ENCODE peak calls at places on chromosomes 13 and 19, in seven cellular contexts. R is breast epithelium, M is neural progenitor cell, S is thoracic aorta, Y is lower lobe of right lung, B is hepatocyte, V is H9. U is an unnamed sample. For H3K4me1, the result is how much of the 10 kb centered on the place peaks cover.

GRCh38 chr19:15300533-15301194 is 31.7 kb downstream of the BRD4 start:
- DNase-seq in R (no peak), M (no peak), S (no peak), Y (no peak), B (no peak), V (no peak), U (no peak)

GRCh38 chr19:10936661-10937084 is 8.1 kb downstream of the TIMM29 start:
- DNase-seq in R (no peak), M (peak), S (no peak), Y (no peak), B (peak), V (peak), U (peak)

GRCh38 chr13:79776538-79776937 is 295.6 kb downstream of the NDFIP2 start:
- DNase-seq in R (no peak), M (no peak), S (no peak), Y (no peak), B (no peak), V (no peak), U (no peak)

GRCh38 chr19:31068268-31068667 is 281.0 kb downstream of the TSHZ3 start:
- DNase-seq in R (no peak), M (no peak), S (no peak), Y (no peak), B (no peak), V (no peak), U (no peak)

GRCh38 chr13:85503797-85504196 is 295.4 kb downstream of the SLITRK6 start:
- DNase-seq in R (no peak), M (no peak), S (no peak), Y (no peak), B (no peak), V (no peak), U (no peak)

GRCh38 chr19:35167251-35168119 is 12.9 kb downstream of the FXYD5 start:
- DNase-seq in R (no peak), M (no peak), S (no peak), Y (no peak), B (no peak), V (peak), U (no peak)

GRCh38 chr13:32314968-32315254 is 252 bp downstream of the ZAR1L start:
- DNase-seq in R (peak), M (peak), S (no peak), Y (no peak), B (peak), V (no peak), U (peak)

GRCh38 chr13:48728876-48729275 is 75.1 kb downstream of the CYSLTR2 start:
- DNase-seq in R (no peak), M (no peak), S (no peak), Y (no peak), B (no peak), V (no peak), U (no peak)

GRCh38 chr13:94028234-94029145 is 451.0 kb downstream of the DCT start:
- DNase-seq in R (no peak), M (no peak), S (no peak), Y (no peak), B (no peak), V (no peak), U (no peak)

GRCh38 chr19:643736-644135 is 4.1 kb downstream of the FGF22 start:
- DNase-seq in R (no peak), M (no peak), S (no peak), Y (no peak), B (no peak), V (no peak), U (no peak)

GRCh38 chr13:37118002-37118401 is 12.5 kb upstream of the CSNK1A1L start:
- DNase-seq in R (no peak), M (no peak), S (no peak), Y (no peak), B (no peak), V (no peak), U (no peak)

GRCh38 chr19:5987077-5987818 is 9.3 kb upstream of the RANBP3 start:
- DNase-seq in R (peak), M (peak), S (no peak), Y (peak), B (peak), V (peak), U (peak)

GRCh38 chr13:29963086-29963485 is 112.7 kb upstream of the UBL3 start:
- DNase-seq in R (no peak), M (no peak), S (no peak), Y (no peak), B (no peak), V (no peak), U (no peak)

GRCh38 chr19:20503536-20503935 is 62.0 kb downstream of the ZNF737 start:
- DNase-seq in R (no peak), M (no peak), S (no peak), Y (no peak), B (peak), V (no peak), U (no peak)

GRCh38 chr19:44401108-44401786 is at the start of gene ZNF285:
- DNase-seq in R (peak), M (peak), S (peak), Y (peak), B (peak), V (peak), U (peak)

GRCh38 chr19:18300930-18301717 is 19.7 kb upstream of the JUND start:
- DNase-seq in R (no peak), M (no peak), S (peak), Y (peak), B (peak), V (no peak), U (peak)

GRCh38 chr19:28234637-28235036 is 978.3 kb downstream of the UQCRFS1 start:
- DNase-seq in R (no peak), M (no peak), S (no peak), Y (no peak), B (peak), V (no peak), U (no peak)

GRCh38 chr19:47509170-47509847 is 5.6 kb downstream of the NAPA start:
- DNase-seq in R (no peak), M (no peak), S (no peak), Y (no peak), B (no peak), V (no peak), U (no peak)

GRCh38 chr13:111187879-111188643 is 73.0 kb downstream of the ARHGEF7 start:
- DNase-seq in R (no peak), M (no peak), S (no peak), Y (no peak), B (peak), V (no peak), U (no peak)

GRCh38 chr13:108425056-108425455 is 155.5 kb downstream of the TNFSF13B start:
- DNase-seq in R (no peak), M (no peak), S (no peak), Y (no peak), B (no peak), V (no peak), U (no peak)

GRCh38 chr19:58558066-58558622 is at the start of gene UBE2M:
- DNase-seq in R (no peak), M (no peak), S (no peak), Y (peak), B (peak), V (peak), U (peak)

GRCh38 chr13:19052180-19052579 is 129.4 kb downstream of the TUBA3C start:
- DNase-seq in R (no peak), M (no peak), S (no peak), Y (no peak), B (no peak), V (no peak), U (no peak)

GRCh38 chr13:77325371-77325941 is 1.4 kb downstream of the MYCBP2 start:
- DNase-seq in R (no peak), M (no peak), S (no peak), Y (no peak), B (no peak), V (no peak), U (no peak)

GRCh38 chr13:91058066-91058465 is 289.4 kb upstream of the MIR17HG start:
- DNase-seq in R (no peak), M (peak), S (no peak), Y (no peak), B (peak), V (peak), U (peak)

GRCh38 chr13:29319451-29319850 is 276.0 kb downstream of the SLC7A1 start:
- DNase-seq in R (no peak), M (peak), S (no peak), Y (no peak), B (no peak), V (peak), U (no peak)

GRCh38 chr19:44212865-44213346 is 574 bp downstream of the ZNF227 start:
- DNase-seq in R (no peak), M (peak), S (no peak), Y (no peak), B (peak), V (no peak), U (no peak)

GRCh38 chr13:25879466-25879865 is 172.3 kb downstream of the SHISA2 start:
- DNase-seq in R (no peak), M (no peak), S (no peak), Y (no peak), B (no peak), V (no peak), U (no peak)

GRCh38 chr19:27867981-27868380 is 1345.0 kb downstream of the UQCRFS1 start:
- DNase-seq in R (no peak), M (no peak), S (no peak), Y (no peak), B (no peak), V (no peak), U (no peak)

GRCh38 chr13:63446329-63446728 is 2030.7 kb upstream of the PCDH20 start:
- DNase-seq in R (no peak), M (no peak), S (no peak), Y (no peak), B (no peak), V (no peak), U (no peak)

GRCh38 chr13:23986619-23987018 is 89.3 kb upstream of the C1QTNF9B start:
- DNase-seq in R (no peak), M (no peak), S (no peak), Y (no peak), B (no peak), V (no peak), U (no peak)

GRCh38 chr13:30652746-30653145 is 35.0 kb downstream of the USPL1 start:
- DNase-seq in R (no peak), M (no peak), S (no peak), Y (no peak), B (no peak), V (no peak), U (no peak)

GRCh38 chr13:51681037-51681678 is 96.9 kb downstream of the WDFY2 start:
- DNase-seq in R (no peak), M (no peak), S (no peak), Y (no peak), B (peak), V (no peak), U (no peak)

GRCh38 chr19:55315956-55316525 is 9.1 kb downstream of the TMEM150B start:
- DNase-seq in R (peak), M (no peak), S (no peak), Y (no peak), B (no peak), V (no peak), U (no peak)

GRCh38 chr13:27969073-27969865 is at the start of gene CDX2:
- DNase-seq in R (no peak), M (peak), S (no peak), Y (no peak), B (peak), V (peak), U (peak)

GRCh38 chr19:31092189-31092753 is 257.0 kb downstream of the TSHZ3 start:
- DNase-seq in R (no peak), M (no peak), S (no peak), Y (no peak), B (no peak), V (no peak), U (no peak)

GRCh38 chr19:37329686-37330085 is 41.2 kb upstream of the ZNF527 start:
- DNase-seq in R (no peak), M (peak), S (no peak), Y (no peak), B (no peak), V (peak), U (no peak)

GRCh38 chr19:3142938-3143337 is 7.1 kb downstream of the GNA15 start:
- DNase-seq in R (no peak), M (no peak), S (no peak), Y (no peak), B (no peak), V (no peak), U (no peak)

GRCh38 chr19:3145909-3146676 is 10.3 kb downstream of the GNA15 start:
- DNase-seq in R (no peak), M (peak), S (no peak), Y (peak), B (no peak), V (no peak), U (no peak)

GRCh38 chr19:3140667-3141038 is 4.8 kb downstream of the GNA15 start:
- DNase-seq in R (no peak), M (no peak), S (no peak), Y (no peak), B (no peak), V (no peak), U (no peak)

GRCh38 chr19:3138268-3138667 is 2.4 kb downstream of the GNA15 start:
- DNase-seq in R (no peak), M (no peak), S (no peak), Y (no peak), B (no peak), V (no peak), U (no peak)

GRCh38 chr19:3142292-3142670 is 6.4 kb downstream of the GNA15 start:
- DNase-seq in R (no peak), M (no peak), S (no peak), Y (no peak), B (no peak), V (no peak), U (no peak)
- H3K4me1 ChIP-seq in R (under half), M (under half), S (under half), Y (under half), B (under half), V (under half), U (under half)

GRCh38 chr19:13095934-13096890 is 6.4 kb downstream of the LYL1 start:
- DNase-seq in R (no peak), M (peak), S (no peak), Y (no peak), B (peak), V (peak), U (peak)
- TF ChIP-seq CTCF in R (no peak), M (peak), S (peak), Y (no peak), B (peak), V (peak), U (peak)

DNA sequence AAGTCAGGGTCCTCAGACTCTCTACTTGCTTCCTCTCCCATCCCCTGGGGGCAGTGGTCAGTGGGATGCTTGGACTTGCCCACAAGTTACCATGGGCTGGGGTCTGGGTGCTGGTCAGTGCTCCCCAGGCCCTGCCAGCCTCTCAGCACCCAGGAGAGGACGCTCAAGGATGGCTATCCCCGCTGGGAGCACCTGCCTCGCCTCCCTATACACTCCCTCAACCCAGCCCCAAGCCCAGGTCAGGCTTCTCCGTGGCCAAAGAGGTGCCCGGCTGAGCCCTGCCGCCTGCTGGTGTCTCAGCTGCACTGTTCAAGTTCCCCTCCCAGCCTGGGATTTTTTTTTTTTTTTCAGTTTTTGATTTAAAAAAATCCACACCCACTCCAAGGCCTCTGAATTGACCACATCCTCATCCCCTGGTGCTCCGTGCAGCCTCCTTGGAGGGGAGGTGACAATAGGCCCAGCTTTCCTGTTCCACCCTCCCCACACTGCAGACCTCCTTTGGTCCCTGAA is 10.8 kb downstream of the F2RL3 start:
- DNase-seq in R (no peak), M (peak), S (no peak), Y (peak), B (peak), V (peak), U (no peak)
- H3K4me1 ChIP-seq in R (under half), M (under half), S (under half), Y (under half), B (under half), V (under half), U (under half)

GRCh38 chr19:2484178-2484937 is 8.4 kb downstream of the GADD45B start:
- DNase-seq in R (peak), M (no peak), S (no peak), Y (no peak), B (no peak), V (no peak), U (no peak)
- TF ChIP-seq CTCF in R (no peak), M (no peak), S (no peak), Y (no peak), B (no peak), V (no peak), U (no peak)

GRCh38 chr13:40581277-40581579 is 85.2 kb downstream of the FOXO1 start:
- DNase-seq in R (no peak), M (no peak), S (no peak), Y (no peak), B (no peak), V (no peak), U (no peak)
- H3K4me1 ChIP-seq in R (under half), M (under half), S (under half), Y (half or more), B (under half), V (under half), U (under half)

GRCh38 chr19:38949580-38950367 is 19.0 kb downstream of the MRPS12 start:
- DNase-seq in R (peak), M (peak), S (peak), Y (peak), B (peak), V (peak), U (peak)

GRCh38 chr19:38952395-38953165 is 21.8 kb downstream of the MRPS12 start:
- DNase-seq in R (no peak), M (peak), S (no peak), Y (no peak), B (peak), V (peak), U (peak)

GRCh38 chr19:38956264-38956663 is 19.3 kb downstream of the FBXO17 start:
- DNase-seq in R (no peak), M (no peak), S (no peak), Y (no peak), B (no peak), V (no peak), U (no peak)

GRCh38 chr19:38951187-38951586 is 20.4 kb downstream of the MRPS12 start:
- DNase-seq in R (no peak), M (no peak), S (no peak), Y (no peak), B (no peak), V (no peak), U (no peak)

GRCh38 chr19:38953677-38954076 is 21.9 kb downstream of the FBXO17 start:
- DNase-seq in R (no peak), M (no peak), S (no peak), Y (no peak), B (no peak), V (no peak), U (no peak)
- TF ChIP-seq CTCF in R (no peak), M (no peak), S (no peak), Y (no peak), B (no peak), V (no peak), U (no peak)

GRCh38 chr19:16444273-16444597 is 27.5 kb downstream of the EPS15L1 start:
- DNase-seq in R (no peak), M (no peak), S (no peak), Y (no peak), B (no peak), V (no peak), U (no peak)
- H3K4me1 ChIP-seq in R (under half), M (under half), S (under half), Y (half or more), B (under half), V (under half), U (under half)

DNA sequence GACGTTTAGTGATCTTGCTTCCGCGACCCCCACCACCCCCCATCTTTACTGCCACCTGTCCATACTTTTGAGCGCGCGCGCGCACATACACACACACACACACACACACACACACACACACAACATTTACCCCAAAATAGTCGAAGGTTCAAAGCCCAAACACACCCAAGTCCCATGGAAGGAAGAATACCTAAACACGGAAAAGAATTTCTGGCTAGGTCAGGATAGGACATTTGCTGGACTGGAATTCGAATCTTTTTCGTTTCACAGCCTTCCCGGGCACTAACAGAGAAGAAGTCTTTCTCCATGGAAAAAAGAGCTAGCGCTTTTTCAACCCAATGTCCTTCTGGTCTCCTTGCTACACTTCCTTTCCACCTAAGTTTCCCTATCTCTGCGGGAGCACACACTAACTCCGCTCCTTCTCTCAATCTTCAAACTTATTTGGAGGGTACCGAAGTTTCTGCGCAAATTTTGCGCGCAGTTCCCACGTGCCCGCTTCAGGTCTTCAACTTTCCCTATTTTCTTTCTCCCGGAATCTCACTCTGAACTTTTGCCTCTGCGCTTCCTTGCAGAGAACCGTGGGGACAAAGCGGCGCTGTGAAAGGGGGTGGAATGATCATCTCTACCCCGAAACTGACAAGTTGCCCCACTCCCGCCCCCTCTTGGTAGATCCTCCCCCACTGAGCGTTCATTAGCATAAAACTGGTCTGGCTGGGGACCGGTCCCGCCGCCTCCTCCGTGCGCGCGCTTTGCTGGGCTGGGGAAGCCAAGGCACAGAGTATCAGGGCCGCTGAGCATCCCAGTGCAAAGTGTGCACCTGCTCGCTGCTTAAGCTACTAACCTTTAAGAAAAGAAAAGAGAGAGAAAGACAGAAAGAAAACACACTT is 2.7 kb downstream of the DACH1 start:
- DNase-seq in R (peak), M (peak), S (no peak), Y (peak), B (peak), V (peak), U (peak)
- TF ChIP-seq CTCF in R (no peak), M (no peak), S (no peak), Y (peak), B (no peak), V (no peak), U (no peak)